ENCODE peak calls at places on chromosome 2, in ten cellular contexts. S, U, B, V, F, A, I, O, J and Y are unnamed samples.

GRCh38 chr2:190670182-190670946 is 21.5 kb downstream of the NAB1 start:
- DNase-seq in B (no peak), J (no peak), O (no peak), S (no peak), A (no peak), U (no peak), F (no peak), I (no peak), V (no peak), Y (no peak)

GRCh38 chr2:134934641-134935040 is 16.0 kb downstream of the CCNT2 start:
- DNase-seq in I (no peak), S (no peak), V (no peak), U (no peak), A (no peak), O (no peak), J (no peak), F (no peak), B (no peak), Y (no peak)

GRCh38 chr2:85178154-85178553 is 45.0 kb downstream of the TCF7L1 start:
- DNase-seq in A (no peak), V (no peak), O (peak), S (no peak), I (no peak), B (no peak), U (no peak), F (no peak), J (no peak), Y (no peak)

GRCh38 chr2:6216234-6216633 is 524.0 kb downstream of the SOX11 start:
- DNase-seq in A (no peak), V (no peak), F (no peak), O (no peak), U (no peak), S (no peak), J (no peak), B (no peak), I (no peak), Y (no peak)

GRCh38 chr2:62576276-62576939 is 70.4 kb upstream of the TMEM17 start:
- DNase-seq in I (no peak), B (no peak), A (no peak), V (no peak), U (no peak), F (no peak), O (no peak), J (no peak), S (no peak), Y (no peak)

GRCh38 chr2:240463274-240463865 is 27.9 kb downstream of the GPC1 start:
- DNase-seq in S (no peak), V (no peak), U (no peak), O (no peak), J (peak), A (no peak), I (no peak), B (peak), F (peak), Y (peak)

GRCh38 chr2:172834881-172835280 is 99.2 kb downstream of the RAPGEF4 start:
- DNase-seq in O (no peak), A (no peak), F (no peak), J (no peak), V (no peak), U (peak), B (no peak), S (no peak), I (peak), Y (no peak)

GRCh38 chr2:36394804-36395203 is 39.2 kb downstream of the CRIM1 start:
- DNase-seq in S (no peak), A (no peak), B (no peak), V (no peak), I (no peak), U (no peak), O (no peak), F (no peak), J (no peak), Y (no peak)

GRCh38 chr2:240593703-240594451 is 7.3 kb downstream of the CAPN10 start:
- DNase-seq in J (peak), I (no peak), U (peak), F (peak), V (no peak), B (peak), S (no peak), O (no peak), A (no peak), Y (peak)

GRCh38 chr2:58429285-58429874 is 188.3 kb upstream of the FANCL start:
- DNase-seq in U (no peak), A (no peak), O (no peak), J (no peak), B (no peak), S (no peak), F (no peak), V (no peak), I (no peak), Y (no peak)

GRCh38 chr2:109128466-109129355 is at the start of gene SH3RF3:
- DNase-seq in O (peak), F (peak), S (no peak), U (peak), V (no peak), B (no peak), J (peak), A (no peak), I (peak), Y (peak)

GRCh38 chr2:118386636-118387302 is 298.5 kb downstream of the INSIG2 start:
- DNase-seq in U (no peak), V (no peak), I (peak), A (peak), J (no peak), S (no peak), B (no peak), F (no peak), O (peak), Y (no peak)

GRCh38 chr2:10665833-10666232 is 23.9 kb downstream of the NOL10 start:
- DNase-seq in B (no peak), V (no peak), I (no peak), U (no peak), O (no peak), J (no peak), A (no peak), F (no peak), S (no peak), Y (no peak)

GRCh38 chr2:224933416-224933815 is 108.9 kb downstream of the DOCK10 start:
- DNase-seq in V (no peak), J (no peak), S (no peak), I (no peak), A (no peak), F (no peak), O (no peak), U (no peak), B (no peak), Y (no peak)

GRCh38 chr2:191401287-191401686 is 156.1 kb downstream of the MYO1B start:
- DNase-seq in U (peak), J (no peak), S (no peak), I (peak), A (no peak), F (no peak), V (no peak), B (no peak), O (peak), Y (no peak)

GRCh38 chr2:45170191-45170975 is 161.1 kb upstream of the SIX2 start:
- DNase-seq in B (no peak), A (no peak), O (no peak), I (peak), U (peak), V (no peak), F (no peak), S (no peak), J (no peak), Y (no peak)
- H3K4me3 ChIP-seq in B (peak), A (peak), O (no peak), I (no peak), U (peak), V (no peak), F (no peak), S (peak), J (peak), Y (no peak)

GRCh38 chr2:68971591-68972231 is 2.7 kb upstream of the GKN1 start:
- DNase-seq in U (no peak), F (no peak), S (no peak), B (no peak), O (peak), A (peak), V (no peak), I (peak), J (no peak), Y (no peak)
- H3K4me3 ChIP-seq in U (no peak), F (no peak), S (no peak), B (no peak), O (no peak), A (no peak), V (no peak), I (no peak), J (no peak), Y (no peak)

DNA sequence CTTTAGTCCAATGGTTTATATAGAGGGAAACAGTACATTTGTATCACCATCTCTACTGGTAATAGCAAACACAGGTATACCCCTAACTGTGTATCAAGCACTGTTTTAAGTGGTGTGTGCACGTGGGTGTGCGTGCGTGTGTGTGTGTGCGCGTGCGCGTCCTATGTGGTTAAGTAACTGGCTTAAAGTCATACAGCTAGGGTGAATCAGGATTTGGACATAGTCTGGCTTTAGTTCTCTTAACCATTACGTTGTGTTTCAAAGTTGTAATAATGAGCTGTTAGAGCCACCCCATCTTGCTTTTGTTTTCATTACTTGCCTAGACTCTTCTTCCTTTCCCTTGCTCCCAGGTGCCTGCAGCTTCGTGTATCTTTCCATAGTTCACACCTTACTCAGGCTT is 2.1 kb downstream of the HADHB start:
- DNase-seq in U (no peak), J (peak), F (peak), I (no peak), B (no peak), A (peak), O (peak), V (no peak), S (no peak), Y (no peak)
- H3K4me3 ChIP-seq in U (no peak), J (peak), F (no peak), I (no peak), B (no peak), A (no peak), O (no peak), V (no peak), S (no peak), Y (no peak)

GRCh38 chr2:128315122-128315828 is 3.4 kb downstream of the HS6ST1 start:
- DNase-seq in O (no peak), A (no peak), B (no peak), J (no peak), I (no peak), F (no peak), U (no peak), S (peak), V (no peak), Y (peak)

GRCh38 chr2:128318776-128319456 is at the start of gene HS6ST1:
- DNase-seq in B (peak), U (peak), O (peak), F (peak), I (peak), J (peak), S (peak), V (peak), A (no peak), Y (peak)

GRCh38 chr2:128317186-128317897 is 1.3 kb downstream of the HS6ST1 start:
- DNase-seq in V (no peak), S (peak), A (no peak), F (no peak), O (no peak), I (peak), B (no peak), U (peak), J (peak), Y (peak)

GRCh38 chr2:128315829-128316776 is 2.6 kb downstream of the HS6ST1 start:
- DNase-seq in S (peak), F (peak), U (no peak), V (no peak), O (peak), J (peak), I (no peak), A (no peak), B (no peak), Y (peak)

DNA sequence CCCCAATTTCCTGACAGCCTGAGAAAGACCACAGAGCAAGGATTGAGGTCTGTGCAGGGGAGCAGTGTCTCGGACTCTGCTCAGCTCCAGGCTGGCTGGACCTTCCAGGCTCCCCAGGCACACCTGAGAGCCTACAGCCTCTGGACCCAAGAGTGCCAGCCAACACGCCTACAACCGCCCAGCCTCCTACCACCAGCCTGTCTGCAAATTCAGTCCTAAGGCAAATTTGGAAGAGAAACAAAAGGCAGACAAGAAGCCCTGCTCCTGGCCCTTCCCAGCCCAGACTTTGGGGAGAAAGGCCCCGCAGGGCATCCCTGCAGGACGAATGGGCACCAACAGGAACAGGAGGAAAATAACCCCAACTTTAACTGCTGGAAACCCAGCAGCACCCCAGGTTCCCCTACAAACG is 1.9 kb downstream of the HS6ST1 start:
- DNase-seq in O (no peak), J (no peak), S (peak), V (no peak), U (no peak), F (no peak), B (no peak), A (no peak), I (no peak), Y (peak)
- H3K4me3 ChIP-seq in O (peak), J (peak), S (peak), V (peak), U (peak), F (peak), B (peak), A (peak), I (peak), Y (no peak)

GRCh38 chr2:101558740-101559508 is 84.0 kb upstream of the RFX8 start:
- DNase-seq in U (peak), A (no peak), F (no peak), S (no peak), I (no peak), V (no peak), B (no peak), J (no peak), O (peak), Y (no peak)
- H3K4me3 ChIP-seq in U (no peak), A (no peak), F (no peak), S (no peak), I (no peak), V (no peak), B (no peak), J (peak), O (no peak), Y (no peak)

DNA sequence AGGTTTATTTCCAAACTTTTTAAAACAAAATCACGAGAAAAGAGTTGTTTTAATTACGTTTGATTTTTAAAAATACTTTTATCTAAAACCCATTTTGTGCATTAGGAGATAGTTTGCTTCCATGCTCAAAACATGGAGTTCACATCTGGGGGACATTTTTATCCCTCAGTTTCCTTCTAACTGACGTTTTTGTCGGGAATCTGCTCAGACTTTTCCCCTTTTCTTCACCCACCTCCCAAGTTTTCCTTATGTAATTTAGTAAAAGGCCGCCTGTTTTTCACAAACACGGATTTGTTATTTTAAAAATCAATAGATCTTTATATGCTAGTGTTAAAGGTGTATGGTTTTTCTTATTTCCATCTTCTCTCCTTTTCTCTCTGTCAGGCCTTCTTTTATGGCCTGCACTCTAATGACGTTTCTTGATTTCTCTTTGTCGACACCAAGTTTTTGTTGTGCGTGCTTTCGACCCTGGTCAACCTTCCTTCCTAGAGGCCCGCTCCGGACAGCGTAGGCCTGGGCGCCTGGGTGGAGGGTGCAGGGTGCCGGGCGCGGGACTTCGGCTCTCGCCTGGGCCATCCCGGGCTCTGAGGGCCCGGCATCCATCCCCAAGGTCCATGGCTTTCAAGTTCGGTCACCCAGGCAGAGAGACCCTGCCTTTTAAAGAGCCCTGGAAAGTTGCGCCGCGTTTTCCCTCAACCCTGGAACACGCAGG is 3.9 kb upstream of the SATB2 start:
- DNase-seq in J (no peak), B (no peak), I (no peak), U (no peak), V (no peak), F (no peak), A (no peak), S (no peak), O (no peak), Y (no peak)
- H3K4me3 ChIP-seq in J (no peak), B (no peak), I (no peak), U (no peak), V (no peak), F (no peak), A (no peak), S (peak), O (no peak), Y (no peak)

GRCh38 chr2:42053791-42054656 is 6.2 kb downstream of the PKDCC start:
- DNase-seq in U (peak), O (no peak), I (no peak), J (peak), B (no peak), V (no peak), F (peak), S (no peak), A (no peak), Y (no peak)
- H3K4me3 ChIP-seq in U (no peak), O (no peak), I (no peak), J (peak), B (no peak), V (no peak), F (no peak), S (peak), A (no peak), Y (no peak)

GRCh38 chr2:198763793-198764192 is 693.9 kb downstream of the SATB2 start:
- DNase-seq in U (no peak), A (no peak), F (no peak), V (no peak), J (no peak), I (no peak), O (no peak), B (no peak), S (no peak), Y (no peak)
- H3K4me3 ChIP-seq in U (no peak), A (no peak), F (no peak), V (no peak), J (no peak), I (no peak), O (no peak), B (no peak), S (no peak), Y (no peak)